ENCODE peak calls at places on chromosomes 11 and 22, in six cellular contexts. J, L, X, V, H and F are unnamed samples.

GRCh38 chr11:58656348-58656747 is 33.9 kb downstream of the CNTF start:
- DNase-seq in X (no peak), J (no peak), V (no peak), H (no peak), L (no peak), F (no peak)

GRCh38 chr11:27672836-27673464 is 27.3 kb downstream of the BDNF start:
- DNase-seq in J (no peak), H (no peak), V (no peak), X (no peak), L (no peak), F (no peak)

GRCh38 chr11:27183672-27184457 is 143.2 kb downstream of the BBOX1 start:
- DNase-seq in X (no peak), J (peak), H (peak), L (no peak), V (peak), F (peak)

GRCh38 chr22:46629291-46629690 is 9.1 kb downstream of the GRAMD4 start:
- DNase-seq in H (no peak), J (no peak), V (no peak), L (no peak), X (no peak), F (no peak)

GRCh38 chr22:31556627-31557203 is 60.4 kb downstream of the SFI1 start:
- DNase-seq in V (no peak), J (no peak), H (peak), X (no peak), L (no peak), F (no peak)

GRCh38 chr11:92131289-92131890 is 93.2 kb upstream of the FAT3 start:
- DNase-seq in J (no peak), H (no peak), X (no peak), V (no peak), L (no peak), F (no peak)

GRCh38 chr22:22210375-22210774 is 34.2 kb upstream of the VPREB1 start:
- DNase-seq in L (no peak), J (no peak), V (peak), H (no peak), X (no peak), F (no peak)

GRCh38 chr11:316031-316701 is 2.3 kb downstream of the IFITM1 start:
- DNase-seq in L (no peak), J (no peak), V (no peak), X (peak), H (peak), F (no peak)

GRCh38 chr22:31488988-31489617 is 539 bp downstream of the EIF4ENIF1 start:
- DNase-seq in X (peak), H (peak), J (no peak), V (peak), L (no peak), F (no peak)

GRCh38 chr22:19057539-19057938 is 64.7 kb downstream of the DGCR2 start:
- DNase-seq in L (no peak), V (no peak), H (no peak), J (no peak), X (no peak), F (no peak)

GRCh38 chr22:26008587-26008986 is 160.7 kb upstream of the SEZ6L start:
- DNase-seq in X (no peak), H (no peak), L (no peak), J (no peak), V (no peak), F (no peak)

GRCh38 chr22:39941661-39942060 is 18.5 kb upstream of the TMA7B start:
- DNase-seq in L (no peak), J (no peak), V (no peak), H (no peak), X (no peak), F (no peak)

GRCh38 chr22:31944700-31945477 is 554 bp downstream of the YWHAH start:
- DNase-seq in X (peak), V (peak), L (no peak), J (no peak), H (peak), F (peak)

GRCh38 chr11:73388241-73389133 is 12.3 kb downstream of the RELT start:
- DNase-seq in J (no peak), L (no peak), X (peak), V (no peak), H (no peak), F (no peak)

GRCh38 chr11:134342572-134343340 is 11.0 kb downstream of the GLB1L2 start:
- DNase-seq in X (no peak), J (no peak), L (no peak), V (no peak), H (no peak), F (no peak)

GRCh38 chr22:17913705-17914282 is 110.6 kb downstream of the MICAL3 start:
- DNase-seq in X (no peak), V (no peak), H (no peak), L (no peak), J (no peak), F (no peak)

GRCh38 chr11:26878959-26879581 is 114.8 kb upstream of the FIBIN start:
- DNase-seq in J (no peak), V (no peak), L (no peak), H (no peak), X (no peak), F (no peak)

GRCh38 chr11:11937957-11938356 is 70.5 kb downstream of the DKK3 start:
- DNase-seq in L (no peak), H (no peak), V (no peak), J (no peak), X (no peak), F (no peak)

GRCh38 chr11:59706518-59707285 is 6.9 kb downstream of the OR10V1 start:
- DNase-seq in X (no peak), J (no peak), H (no peak), L (no peak), V (no peak), F (no peak)

GRCh38 chr11:95922099-95922498 is 1.8 kb downstream of the MTMR2 start:
- DNase-seq in V (no peak), L (no peak), H (no peak), J (no peak), X (no peak), F (no peak)

GRCh38 chr22:19779685-19780268 is 19.2 kb downstream of the TBX1 start:
- DNase-seq in H (no peak), X (peak), V (no peak), L (no peak), J (no peak), F (no peak)

GRCh38 chr11:108818971-108819370 is 154.1 kb downstream of the DDX10 start:
- DNase-seq in J (no peak), L (no peak), X (no peak), V (no peak), H (no peak), F (no peak)

GRCh38 chr11:94671553-94672366 is 96.4 kb upstream of the AMOTL1 start:
- DNase-seq in X (no peak), L (no peak), H (no peak), J (no peak), V (no peak), F (no peak)

GRCh38 chr11:58135171-58135570 is 9.8 kb upstream of the OR9I1 start:
- DNase-seq in X (no peak), V (no peak), J (no peak), L (no peak), H (no peak), F (no peak)

GRCh38 chr11:128876133-128876650 is 9.1 kb upstream of the KCNJ1 start:
- DNase-seq in H (no peak), X (no peak), L (no peak), J (no peak), V (no peak), F (no peak)

GRCh38 chr11:17490232-17490631 is 13.6 kb upstream of the ABCC8 start:
- DNase-seq in X (no peak), H (no peak), V (no peak), L (no peak), J (no peak), F (no peak)

GRCh38 chr22:19756288-19757128 is 4.1 kb upstream of the TBX1 start:
- DNase-seq in V (peak), L (no peak), X (no peak), J (no peak), H (peak), F (no peak)

GRCh38 chr22:30286813-30287625 is 2.3 kb downstream of the CASTOR1 start:
- DNase-seq in V (peak), X (peak), H (peak), L (no peak), J (peak), F (no peak)

GRCh38 chr22:19765477-19766234 is 5.1 kb downstream of the TBX1 start:
- DNase-seq in L (no peak), J (no peak), H (no peak), V (no peak), X (no peak), F (no peak)

GRCh38 chr11:118662401-118663271 is 16.8 kb downstream of the TREH start:
- DNase-seq in V (no peak), H (no peak), L (no peak), J (no peak), X (no peak), F (no peak)

GRCh38 chr11:660281-660680 is 23.2 kb downstream of the DRD4 start:
- DNase-seq in V (no peak), H (no peak), X (no peak), J (no peak), L (no peak), F (no peak)

GRCh38 chr11:110207089-110207488 is 89.3 kb downstream of the RDX start:
- DNase-seq in J (no peak), V (no peak), H (no peak), L (no peak), X (no peak), F (no peak)

GRCh38 chr11:4181780-4182721 is 87.5 kb downstream of the RRM1 start:
- DNase-seq in H (peak), X (peak), L (no peak), J (no peak), V (peak), F (no peak)

GRCh38 chr22:49015459-49015858 is 812.2 kb downstream of the BRD1 start:
- DNase-seq in L (no peak), X (no peak), H (no peak), V (no peak), J (no peak), F (no peak)